ENCODE peak calls at places on chromosomes 7 and 10, in seven cellular contexts. I is activated CD8-positive, alpha-beta memory T cell treated with anti-CD3 and anti-CD28 coated beads for 24 hours; L is GM20000; X is iPS DF 19.7; D is kidney tubule cell; K is HT1080; B is upper lobe of left lung. G is an unnamed sample.

GRCh38 chr7:46512901-46513431 is 591.9 kb upstream of the IGFBP3 start:
- DNase-seq in I (no peak), L (no peak), X (no peak), D (no peak), K (no peak), B (no peak), G (no peak)

GRCh38 chr7:148993193-148993592 is 35.1 kb downstream of the PDIA4 start:
- DNase-seq in I (no peak), L (no peak), X (no peak), D (no peak), K (no peak), B (no peak), G (no peak)

GRCh38 chr10:122348512-122348911 is 26.0 kb upstream of the PLEKHA1 start:
- DNase-seq in I (no peak), L (no peak), X (no peak), D (peak), K (no peak), B (no peak), G (peak)

GRCh38 chr10:119005377-119006043 is 24.0 kb upstream of the NANOS1 start:
- DNase-seq in I (no peak), L (no peak), X (no peak), D (no peak), K (peak), B (no peak), G (no peak)

GRCh38 chr10:50594012-50594411 is 29.7 kb downstream of the SGMS1 start:
- DNase-seq in I (no peak), L (no peak), X (no peak), D (peak), K (peak), B (no peak), G (no peak)

GRCh38 chr10:131854579-131855335 is 46.1 kb upstream of the PPP2R2D start:
- DNase-seq in I (no peak), L (no peak), X (no peak), D (no peak), K (no peak), B (peak), G (no peak)

GRCh38 chr7:139043823-139044812 is 8.3 kb upstream of the ZC3HAV1L start:
- DNase-seq in I (peak), L (no peak), X (no peak), D (no peak), K (no peak), B (no peak), G (no peak)

GRCh38 chr7:4147931-4148620 is 534.0 kb upstream of the FOXK1 start:
- DNase-seq in I (no peak), L (no peak), X (no peak), D (no peak), K (no peak), B (no peak), G (no peak)

GRCh38 chr7:46146454-46147255 is 225.6 kb upstream of the IGFBP3 start:
- DNase-seq in I (no peak), L (no peak), X (no peak), D (peak), K (peak), B (no peak), G (no peak)

GRCh38 chr7:131293018-131293417 is 34.7 kb upstream of the MKLN1 start:
- DNase-seq in I (no peak), L (no peak), X (no peak), D (peak), K (peak), B (no peak), G (no peak)

GRCh38 chr7:85102813-85103350 is 84.0 kb downstream of the SEMA3D start:
- DNase-seq in I (no peak), L (no peak), X (no peak), D (no peak), K (peak), B (no peak), G (no peak)

GRCh38 chr10:109183366-109183765 is 739.9 kb downstream of the XPNPEP1 start:
- DNase-seq in I (no peak), L (no peak), X (no peak), D (no peak), K (peak), B (no peak), G (no peak)

GRCh38 chr7:88628363-88629085 is 131.0 kb upstream of the ZNF804B start:
- DNase-seq in I (no peak), L (peak), X (no peak), D (no peak), K (no peak), B (no peak), G (no peak)

GRCh38 chr7:29140873-29141468 is 5.4 kb downstream of the CPVL start:
- DNase-seq in I (no peak), L (no peak), X (no peak), D (no peak), K (no peak), B (peak), G (no peak)

GRCh38 chr10:48462482-48463020 is 142.3 kb downstream of the ARHGAP22 start:
- DNase-seq in I (peak), L (no peak), X (no peak), D (no peak), K (no peak), B (no peak), G (no peak)

GRCh38 chr7:29328050-29328449 is 133.5 kb downstream of the CHN2 start:
- DNase-seq in I (no peak), L (no peak), X (no peak), D (no peak), K (no peak), B (no peak), G (no peak)

GRCh38 chr10:104045151-104046089 is 40.3 kb downstream of the COL17A1 start:
- DNase-seq in I (peak), L (peak), X (no peak), D (peak), K (peak), B (peak), G (no peak)

GRCh38 chr10:49300140-49300974 is 1.4 kb downstream of the C10orf71 start:
- DNase-seq in I (no peak), L (peak), X (no peak), D (no peak), K (no peak), B (no peak), G (peak)

GRCh38 chr7:18037609-18038008 is 10.0 kb upstream of the PRPS1L1 start:
- DNase-seq in I (no peak), L (no peak), X (no peak), D (no peak), K (no peak), B (no peak), G (no peak)

GRCh38 chr7:106444068-106444655 is 159.4 kb upstream of the NAMPT start:
- DNase-seq in I (no peak), L (no peak), X (no peak), D (no peak), K (no peak), B (no peak), G (no peak)

GRCh38 chr10:61760943-61761824 is 98.5 kb downstream of the CABCOCO1 start:
- DNase-seq in I (no peak), L (no peak), X (no peak), D (peak), K (peak), B (no peak), G (no peak)

GRCh38 chr7:138460649-138461607 is 869 bp downstream of the TRIM24 start:
- DNase-seq in I (peak), L (peak), X (no peak), D (peak), K (peak), B (peak), G (peak)

GRCh38 chr10:37479469-37479868 is 354.1 kb downstream of the ANKRD30A start:
- DNase-seq in I (no peak), L (no peak), X (no peak), D (no peak), K (no peak), B (no peak), G (no peak)

GRCh38 chr7:103871473-103871872 is 118.0 kb downstream of the RELN start:
- DNase-seq in I (no peak), L (no peak), X (no peak), D (no peak), K (no peak), B (no peak), G (no peak)

GRCh38 chr7:44309271-44310091 is 15.9 kb downstream of the CAMK2B start:
- DNase-seq in I (peak), L (no peak), X (no peak), D (peak), K (no peak), B (no peak), G (peak)

GRCh38 chr10:109894516-109894915 is 28.8 kb downstream of the XPNPEP1 start:
- DNase-seq in I (no peak), L (no peak), X (no peak), D (peak), K (no peak), B (no peak), G (no peak)

GRCh38 chr10:19815478-19816419 is 483 bp upstream of the PLXDC2 start:
- DNase-seq in I (no peak), L (peak), X (no peak), D (peak), K (peak), B (peak), G (no peak)

GRCh38 chr10:96512997-96513685 is 585 bp downstream of the TLL2 start:
- DNase-seq in I (no peak), L (peak), X (no peak), D (peak), K (no peak), B (no peak), G (peak)

GRCh38 chr7:13724631-13725566 is 264.6 kb downstream of the ETV1 start:
- DNase-seq in I (no peak), L (no peak), X (no peak), D (peak), K (no peak), B (no peak), G (no peak)

GRCh38 chr10:12419279-12419847 is 70.0 kb downstream of the CAMK1D start:
- DNase-seq in I (peak), L (no peak), X (no peak), D (peak), K (peak), B (no peak), G (no peak)

GRCh38 chr7:46015107-46015868 is 94.2 kb upstream of the IGFBP3 start:
- DNase-seq in I (no peak), L (no peak), X (peak), D (no peak), K (no peak), B (no peak), G (no peak)

GRCh38 chr7:139602143-139602722 is 78.7 kb downstream of the CLEC2L start:
- DNase-seq in I (peak), L (peak), X (no peak), D (peak), K (peak), B (no peak), G (peak)

GRCh38 chr7:125927556-125927955 is 997.9 kb upstream of the POT1 start:
- DNase-seq in I (no peak), L (no peak), X (no peak), D (no peak), K (no peak), B (no peak), G (no peak)

GRCh38 chr10:119502214-119502613 is 40.3 kb downstream of the RGS10 start:
- DNase-seq in I (peak), L (peak), X (no peak), D (no peak), K (no peak), B (no peak), G (no peak)